ENCODE peak calls at places on chromosomes 16 and 17, in four cellular contexts. N, Y, G and M are unnamed samples.
A peak's percentile ranks its signal among the peaks of the same experiment; 100 is the strongest.

GRCh38 chr17:57534863-57535651 is 210.0 kb downstream of the CCDC182 start:
- DNase-seq in N (no peak), Y (peak; percentile 24), G (no peak), M (no peak)

GRCh38 chr16:17556276-17557052 is 85.7 kb upstream of the XYLT1 start:
- DNase-seq in N (no peak), Y (peak; percentile 11), G (peak; percentile 43), M (no peak)

GRCh38 chr16:88468289-88469129 is 15.4 kb downstream of the ZFPM1 start:
- DNase-seq in N (no peak), Y (no peak), G (no peak), M (no peak)

GRCh38 chr17:79628861-79629547 is 18.2 kb upstream of the RBFOX3 start:
- DNase-seq in N (no peak), Y (no peak), G (no peak), M (peak; percentile 3)

GRCh38 chr16:66399930-66400329 is 27.2 kb upstream of the BEAN1 start:
- DNase-seq in N (no peak), Y (peak; percentile 83), G (no peak), M (no peak)

GRCh38 chr17:31593806-31594205 is 202.3 kb downstream of the RAB11FIP4 start:
- DNase-seq in N (no peak), Y (no peak), G (peak; percentile 58), M (no peak)

GRCh38 chr17:82619641-82620040 is 28.6 kb downstream of the WDR45B start:
- DNase-seq in N (no peak), Y (no peak), G (no peak), M (no peak)

GRCh38 chr17:73586153-73586906 is 57.9 kb downstream of the SDK2 start:
- DNase-seq in N (no peak), Y (no peak), G (no peak), M (no peak)

GRCh38 chr16:9689597-9689996 is 492.6 kb downstream of the GRIN2A start:
- DNase-seq in N (no peak), Y (no peak), G (no peak), M (no peak)

GRCh38 chr16:20925780-20926179 is 25.2 kb downstream of the LYRM1 start:
- DNase-seq in N (no peak), Y (no peak), G (no peak), M (no peak)

GRCh38 chr16:66359811-66360608 is 6.5 kb upstream of the CDH5 start:
- DNase-seq in N (no peak), Y (peak; percentile 82), G (no peak), M (no peak)

GRCh38 chr17:35002876-35003551 is 22.7 kb downstream of the LIG3 start:
- DNase-seq in N (no peak), Y (peak; percentile 38), G (peak; percentile 51), M (no peak)

DNA sequence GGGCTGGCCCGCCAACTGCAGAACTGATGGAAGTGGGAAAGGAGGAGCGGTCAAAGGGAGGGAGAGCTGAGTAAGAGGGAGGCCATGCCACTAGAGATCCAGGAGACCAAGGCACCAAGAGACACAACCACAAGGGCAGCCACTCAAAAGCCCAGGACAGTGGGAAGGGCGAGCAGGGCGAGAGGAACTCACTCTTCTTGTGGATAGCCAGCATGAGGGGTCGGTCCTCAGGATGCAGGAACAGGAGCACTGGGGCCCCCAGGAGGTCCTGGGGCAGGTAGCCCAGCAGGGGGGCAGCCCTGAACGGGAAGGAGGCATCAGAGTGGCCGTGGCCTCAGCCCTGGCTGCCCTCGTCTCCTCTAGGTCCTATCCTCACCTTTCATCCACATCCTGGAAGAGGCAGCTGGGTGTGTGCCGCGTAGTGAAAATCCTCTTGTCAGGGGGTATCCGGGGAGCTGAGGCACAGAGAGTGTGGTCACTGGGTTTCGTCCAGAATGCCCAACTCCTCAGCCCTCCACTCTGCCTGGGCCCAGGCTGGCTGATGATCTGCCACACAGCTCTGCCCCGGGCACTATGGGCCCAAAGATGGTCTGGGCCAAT is 4.3 kb downstream of the PER1 start:
- DNase-seq in N (no peak), Y (no peak), G (no peak), M (no peak)
- TF ChIP-seq CTCF in N (no peak), Y (no peak), G (no peak), M (no peak)

GRCh38 chr17:40286473-40286872 is 1.2 kb upstream of the CDC6 start:
- DNase-seq in N (no peak), Y (no peak), G (no peak), M (no peak)

GRCh38 chr17:40287159-40287493 is 553 bp upstream of the CDC6 start:
- DNase-seq in N (no peak), Y (no peak), G (no peak), M (no peak)

GRCh38 chr17:40283662-40284061 is 4.0 kb upstream of the CDC6 start:
- DNase-seq in N (peak; percentile 97), Y (peak; percentile 64), G (peak; percentile 95), M (no peak)

GRCh38 chr17:40281663-40282062 is 6.0 kb upstream of the CDC6 start:
- DNase-seq in N (no peak), Y (no peak), G (no peak), M (no peak)

GRCh38 chr17:40284085-40284713 is 3.5 kb upstream of the CDC6 start:
- DNase-seq in N (peak; percentile 81), Y (peak; percentile 63), G (peak; percentile 90), M (no peak)
- TF ChIP-seq CTCF in N (peak; percentile 43), Y (peak; percentile 40), G (peak; percentile 42), M (peak; percentile 51)

GRCh38 chr17:74842599-74843351 is 16.9 kb downstream of the GRIN2C start:
- DNase-seq in N (no peak), Y (peak; percentile 69), G (peak; percentile 37), M (peak; percentile 64)
- TF ChIP-seq CTCF in N (peak; percentile 51), Y (peak; percentile 24), G (peak; percentile 48), M (peak; percentile 66)

DNA sequence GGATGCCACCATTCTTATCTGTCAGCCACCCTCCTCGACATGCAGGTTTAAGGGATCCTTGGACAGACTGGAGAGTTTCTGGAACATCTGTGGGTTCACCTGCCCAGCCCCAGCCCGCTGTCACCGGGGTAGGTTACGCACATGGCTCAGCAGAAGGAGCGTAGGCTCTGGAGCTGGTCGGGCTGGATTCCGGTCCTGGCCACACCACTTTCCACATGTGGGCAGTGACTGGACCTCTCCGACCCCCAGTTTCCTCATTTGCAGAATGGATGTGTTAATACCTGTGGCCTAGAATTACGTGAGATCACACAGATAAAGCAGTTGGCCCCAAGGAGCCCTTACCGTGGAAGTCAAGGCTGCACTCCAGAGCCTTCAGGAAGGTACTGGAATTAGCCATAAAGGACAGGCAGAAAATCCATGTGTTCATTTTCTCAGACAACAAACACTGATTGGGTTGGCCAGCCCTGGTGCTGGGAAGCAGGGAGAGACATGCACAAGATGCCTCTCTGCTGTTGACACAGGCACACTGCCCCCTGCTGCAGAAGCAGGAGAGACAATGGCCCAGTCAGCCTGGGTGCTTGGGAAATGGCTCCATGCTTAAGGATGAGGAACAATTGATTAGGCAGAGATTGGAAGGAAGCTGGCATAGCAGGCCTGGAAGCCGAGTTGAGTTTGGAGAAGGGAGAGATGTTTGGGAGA is 58.8 kb downstream of the SF3B3 start:
- DNase-seq in N (no peak), Y (no peak), G (no peak), M (no peak)
- TF ChIP-seq CTCF in N (peak; percentile 13), Y (peak; percentile 32), G (peak; percentile 35), M (peak; percentile 35)